ENCODE peak calls at places on chromosome 16, in seven cellular contexts. F is PC-3, N is fibroblast of lung, X is HepG2, D is GM23248, K is adipocyte, C is endothelial cell of umbilical vein. V is an unnamed sample.

GRCh38 chr16:58409316-58409973 is 17.2 kb downstream of the GINS3 start:
- DNase-seq in F (peak), N (peak), X (no peak), D (peak), K (peak), C (peak), V (no peak)

GRCh38 chr16:47713225-47713595 is 252.1 kb downstream of the PHKB start:
- DNase-seq in F (peak), N (peak), X (peak), D (peak), K (peak), C (peak), V (no peak)

GRCh38 chr16:29023279-29024278 is 38.7 kb downstream of the LAT start:
- DNase-seq in F (peak), N (no peak), X (no peak), D (peak), K (no peak), C (no peak), V (no peak)

GRCh38 chr16:66204761-66205160 is 161.7 kb upstream of the CDH5 start:
- DNase-seq in F (peak), N (peak), X (no peak), D (peak), K (peak), C (no peak), V (no peak)

GRCh38 chr16:27945233-27945975 is 118.1 kb downstream of the GSG1L start:
- DNase-seq in F (no peak), N (no peak), X (no peak), D (no peak), K (no peak), C (no peak), V (no peak)

GRCh38 chr16:80570106-80570478 is 29.3 kb downstream of the DYNLRB2 start:
- DNase-seq in F (peak), N (peak), X (no peak), D (no peak), K (no peak), C (peak), V (no peak)

GRCh38 chr16:15444264-15444663 is 9.9 kb downstream of the BMERB1 start:
- DNase-seq in F (no peak), N (no peak), X (no peak), D (no peak), K (no peak), C (no peak), V (no peak)

GRCh38 chr16:3908951-3909437 is 28.5 kb upstream of the CREBBP start:
- DNase-seq in F (no peak), N (no peak), X (peak), D (no peak), K (no peak), C (no peak), V (no peak)

GRCh38 chr16:85871756-85872155 is 27.2 kb upstream of the IRF8 start:
- DNase-seq in F (no peak), N (no peak), X (no peak), D (no peak), K (no peak), C (no peak), V (no peak)

GRCh38 chr16:11615756-11616447 is 29.2 kb upstream of the LITAF start:
- DNase-seq in F (no peak), N (no peak), X (peak), D (no peak), K (no peak), C (no peak), V (no peak)

GRCh38 chr16:48535831-48536599 is 74.0 kb downstream of the N4BP1 start:
- DNase-seq in F (no peak), N (peak), X (peak), D (peak), K (peak), C (no peak), V (peak)

GRCh38 chr16:12874135-12874534 is 27.3 kb upstream of the SHISA9 start:
- DNase-seq in F (peak), N (no peak), X (no peak), D (peak), K (peak), C (peak), V (no peak)

GRCh38 chr16:9148376-9149015 is 57.1 kb downstream of the HAPSTR1 start:
- DNase-seq in F (no peak), N (no peak), X (no peak), D (no peak), K (no peak), C (no peak), V (no peak)

GRCh38 chr16:9687737-9688319 is 494.4 kb downstream of the GRIN2A start:
- DNase-seq in F (no peak), N (no peak), X (no peak), D (no peak), K (no peak), C (no peak), V (no peak)

GRCh38 chr16:55955845-55956244 is 80.7 kb upstream of the CES5A start:
- DNase-seq in F (no peak), N (no peak), X (no peak), D (no peak), K (no peak), C (no peak), V (peak)

GRCh38 chr16:168424-168823 is 2.6 kb downstream of the HBM start:
- DNase-seq in F (no peak), N (no peak), X (no peak), D (no peak), K (no peak), C (no peak), V (peak)

GRCh38 chr16:70590722-70591438 is 55.5 kb upstream of the IL34 start:
- DNase-seq in F (no peak), N (no peak), X (no peak), D (no peak), K (no peak), C (no peak), V (peak)

GRCh38 chr16:29674188-29674587 is 4.8 kb upstream of the QPRT start:
- DNase-seq in F (no peak), N (peak), X (no peak), D (peak), K (peak), C (no peak), V (peak)

GRCh38 chr16:4345439-4346204 is 5.5 kb downstream of the PAM16 start:
- DNase-seq in F (no peak), N (no peak), X (peak), D (no peak), K (no peak), C (no peak), V (no peak)

GRCh38 chr16:50517450-50518252 is 30.5 kb upstream of the NKD1 start:
- DNase-seq in F (no peak), N (no peak), X (no peak), D (no peak), K (no peak), C (no peak), V (no peak)

GRCh38 chr16:64094992-64095579 is 1026.8 kb downstream of the CDH11 start:
- DNase-seq in F (peak), N (peak), X (no peak), D (peak), K (no peak), C (no peak), V (no peak)

GRCh38 chr16:64398795-64399194 is 723.1 kb downstream of the CDH11 start:
- DNase-seq in F (peak), N (no peak), X (no peak), D (peak), K (no peak), C (peak), V (no peak)

GRCh38 chr16:30893082-30893743 is 664 bp downstream of the BCL7C start:
- DNase-seq in F (no peak), N (no peak), X (no peak), D (peak), K (no peak), C (no peak), V (peak)

GRCh38 chr16:27437946-27438345 is 36.0 kb downstream of the IL21R start:
- DNase-seq in F (no peak), N (no peak), X (no peak), D (no peak), K (no peak), C (no peak), V (no peak)

GRCh38 chr16:74817851-74818250 is 43.2 kb upstream of the FA2H start:
- DNase-seq in F (no peak), N (no peak), X (no peak), D (no peak), K (no peak), C (no peak), V (no peak)

GRCh38 chr16:49542391-49542891 is 168.8 kb downstream of the C16orf78 start:
- DNase-seq in F (no peak), N (no peak), X (no peak), D (no peak), K (no peak), C (no peak), V (no peak)

GRCh38 chr16:72404299-72404698 is 232.3 kb upstream of the PMFBP1 start:
- DNase-seq in F (peak), N (no peak), X (no peak), D (peak), K (no peak), C (no peak), V (no peak)

GRCh38 chr16:83929811-83930555 is 23.1 kb upstream of the OSGIN1 start:
- DNase-seq in F (no peak), N (no peak), X (no peak), D (no peak), K (no peak), C (no peak), V (no peak)

GRCh38 chr16:69762843-69763556 is 868 bp downstream of the WWP2 start:
- DNase-seq in F (peak), N (peak), X (peak), D (peak), K (peak), C (peak), V (no peak)

GRCh38 chr16:9908613-9909012 is 273.6 kb downstream of the GRIN2A start:
- DNase-seq in F (no peak), N (no peak), X (no peak), D (no peak), K (no peak), C (no peak), V (peak)

GRCh38 chr16:85778873-85779272 is 20.5 kb downstream of the EMC8 start:
- DNase-seq in F (no peak), N (no peak), X (no peak), D (no peak), K (no peak), C (peak), V (peak)

GRCh38 chr16:47565454-47565853 is 104.3 kb downstream of the PHKB start:
- DNase-seq in F (peak), N (peak), X (no peak), D (peak), K (no peak), C (peak), V (no peak)

GRCh38 chr16:66886914-66887313 is 6.6 kb downstream of the PDP2 start:
- DNase-seq in F (no peak), N (no peak), X (no peak), D (no peak), K (peak), C (peak), V (no peak)

GRCh38 chr16:79272141-79272577 is 328.4 kb downstream of the MAF start:
- DNase-seq in F (no peak), N (no peak), X (no peak), D (no peak), K (no peak), C (no peak), V (no peak)

GRCh38 chr16:75263291-75263962 is 12.0 kb upstream of the BCAR1 start:
- DNase-seq in F (no peak), N (no peak), X (no peak), D (peak), K (no peak), C (no peak), V (no peak)

DNA sequence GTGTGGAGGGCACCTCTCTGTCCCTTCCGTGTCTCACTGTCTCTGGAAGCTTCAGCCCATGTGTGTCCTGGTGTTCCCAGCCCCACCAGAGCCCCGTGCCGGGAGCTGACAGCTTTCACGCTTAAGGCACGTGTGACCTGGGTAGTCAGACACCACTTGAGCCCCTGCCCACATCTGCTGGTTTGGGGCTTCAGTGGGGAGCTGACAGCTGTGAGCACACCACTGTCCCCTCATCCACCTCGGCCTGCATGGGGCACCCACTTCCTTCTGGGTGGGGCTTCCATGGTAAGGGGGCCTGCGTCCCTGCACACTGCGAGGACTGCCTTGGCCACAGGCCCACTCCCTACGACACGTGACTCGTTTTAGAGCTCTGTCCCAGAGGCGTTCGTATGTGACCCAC is 2.6 kb upstream of the TEDC2 start:
- DNase-seq in F (no peak), N (no peak), X (no peak), D (no peak), K (no peak), C (no peak), V (no peak)
- H3K9ac ChIP-seq in F (no peak), N (no peak), X (no peak), D (no peak), K (no peak), C (no peak), V (no peak)

DNA sequence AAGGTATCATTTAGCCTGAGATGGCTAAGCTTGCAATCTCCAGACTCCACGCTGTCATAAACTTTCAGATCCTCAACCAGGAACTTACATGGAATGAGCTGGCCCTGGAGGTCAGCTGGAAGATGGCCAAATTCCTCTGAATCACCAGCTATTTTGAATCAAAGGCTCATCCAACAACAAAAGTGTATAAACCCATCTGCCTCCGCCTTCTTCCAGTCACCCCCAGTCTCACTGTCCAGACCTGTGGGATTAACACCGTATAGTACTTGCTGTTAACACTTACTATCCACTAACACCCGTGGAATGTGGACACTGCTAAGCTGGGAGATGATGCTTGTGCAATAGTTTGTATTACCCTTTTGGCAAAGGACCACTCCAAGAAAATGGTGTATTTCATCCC is 1.9 kb upstream of the LCMT1 start:
- DNase-seq in F (peak), N (peak), X (peak), D (peak), K (peak), C (peak), V (no peak)
- H3K9ac ChIP-seq in F (no peak), N (no peak), X (no peak), D (peak), K (peak), C (no peak), V (no peak)

DNA sequence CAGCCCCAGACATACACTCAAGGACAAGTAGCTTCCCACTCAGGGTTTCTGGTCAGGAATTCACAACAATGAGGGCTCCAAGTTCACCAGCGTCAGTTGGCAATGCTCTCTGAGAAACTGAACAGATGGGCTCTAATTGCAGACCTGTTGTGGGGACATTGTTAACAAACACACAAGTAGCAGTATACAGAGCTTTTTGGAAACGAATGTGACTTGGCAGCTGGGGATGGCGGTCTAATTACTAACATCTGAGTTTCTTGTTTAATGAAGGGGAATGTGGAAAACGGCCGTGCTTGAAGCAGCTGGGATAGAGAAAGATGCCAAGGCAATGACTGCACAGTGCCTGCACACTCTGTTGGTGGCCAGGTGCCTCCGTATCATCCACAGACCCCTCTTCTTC is 316.1 kb upstream of the IRX3 start:
- DNase-seq in F (no peak), N (no peak), X (no peak), D (peak), K (no peak), C (no peak), V (no peak)
- H3K9ac ChIP-seq in F (no peak), N (no peak), X (no peak), D (no peak), K (no peak), C (no peak), V (no peak)

DNA sequence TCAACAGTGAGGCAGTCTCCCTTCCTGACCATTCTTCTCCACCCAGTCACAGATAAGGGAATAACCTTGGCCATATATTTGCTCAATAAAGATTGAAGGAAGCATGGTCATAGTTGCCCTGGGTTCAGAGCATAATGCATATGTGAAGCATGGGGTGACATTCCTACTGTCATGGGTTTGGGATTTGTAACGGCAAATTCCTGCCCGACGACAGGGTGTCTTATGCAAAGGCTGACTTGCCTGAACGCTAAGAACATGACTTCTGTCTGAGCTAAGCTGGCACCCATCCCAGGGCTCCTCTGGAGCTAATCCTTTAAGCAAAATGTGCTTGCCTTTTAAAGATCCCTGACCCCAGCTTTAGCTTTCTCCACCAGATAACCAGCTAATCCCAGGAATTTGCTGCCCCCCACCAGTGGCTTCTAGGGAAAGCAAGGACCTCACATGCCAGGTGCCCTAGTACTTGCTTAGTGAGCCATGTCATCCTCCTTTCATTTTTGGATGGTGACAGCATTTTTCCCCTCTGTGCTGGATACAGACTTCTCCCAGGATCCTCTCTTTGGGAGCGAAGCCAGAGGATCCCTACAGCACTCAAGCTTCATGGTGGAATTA is 11.7 kb downstream of the SLC7A6OS start:
- DNase-seq in F (peak), N (peak), X (peak), D (peak), K (peak), C (no peak), V (no peak)
- H3K9ac ChIP-seq in F (no peak), N (no peak), X (no peak), D (peak), K (peak), C (no peak), V (no peak)

DNA sequence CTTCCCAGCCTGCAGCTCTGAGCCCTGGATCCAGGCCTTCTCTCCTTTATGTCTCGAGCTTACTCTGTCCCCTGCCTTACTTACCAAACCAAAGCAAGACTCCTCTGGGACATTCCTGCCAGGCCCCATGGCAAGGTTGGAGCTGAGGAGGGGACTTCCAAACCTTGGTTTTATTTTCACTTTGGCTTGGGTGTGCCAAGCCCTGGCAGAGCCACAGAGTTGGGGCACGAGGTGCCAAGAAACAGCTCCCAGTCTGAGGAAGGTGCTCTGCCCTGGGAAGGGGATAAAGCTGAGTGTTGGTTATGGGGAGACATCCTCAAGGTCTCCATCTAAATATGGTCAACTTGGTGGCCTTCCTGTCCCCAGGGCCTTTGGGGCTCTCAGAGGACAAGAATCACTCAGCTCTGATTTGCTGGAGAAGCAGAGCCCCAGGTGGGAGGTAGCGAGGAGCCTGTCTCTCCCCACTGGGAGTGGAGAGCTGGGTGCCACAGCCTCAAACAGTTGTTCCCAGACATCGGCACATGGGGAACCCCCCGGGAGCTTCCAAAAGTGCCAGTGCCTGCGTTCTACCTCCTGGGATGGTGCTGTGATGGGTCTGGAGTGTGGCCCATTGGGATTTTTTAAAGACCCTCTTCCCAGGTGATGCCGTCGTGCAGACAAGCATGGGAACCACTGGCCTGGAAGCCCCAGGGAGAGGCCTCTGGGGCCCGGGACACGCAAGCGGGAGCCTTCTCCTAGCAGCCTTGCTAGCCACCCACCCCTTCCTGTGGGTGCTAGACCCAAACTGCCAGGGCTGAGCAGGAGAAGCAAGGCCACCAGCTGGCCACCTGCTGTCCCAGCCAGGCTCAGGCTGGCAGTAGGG is 10.3 kb downstream of the NLRC5 start:
- DNase-seq in F (no peak), N (no peak), X (no peak), D (no peak), K (no peak), C (no peak), V (no peak)
- H3K9ac ChIP-seq in F (no peak), N (peak), X (no peak), D (peak), K (peak), C (no peak), V (no peak)

DNA sequence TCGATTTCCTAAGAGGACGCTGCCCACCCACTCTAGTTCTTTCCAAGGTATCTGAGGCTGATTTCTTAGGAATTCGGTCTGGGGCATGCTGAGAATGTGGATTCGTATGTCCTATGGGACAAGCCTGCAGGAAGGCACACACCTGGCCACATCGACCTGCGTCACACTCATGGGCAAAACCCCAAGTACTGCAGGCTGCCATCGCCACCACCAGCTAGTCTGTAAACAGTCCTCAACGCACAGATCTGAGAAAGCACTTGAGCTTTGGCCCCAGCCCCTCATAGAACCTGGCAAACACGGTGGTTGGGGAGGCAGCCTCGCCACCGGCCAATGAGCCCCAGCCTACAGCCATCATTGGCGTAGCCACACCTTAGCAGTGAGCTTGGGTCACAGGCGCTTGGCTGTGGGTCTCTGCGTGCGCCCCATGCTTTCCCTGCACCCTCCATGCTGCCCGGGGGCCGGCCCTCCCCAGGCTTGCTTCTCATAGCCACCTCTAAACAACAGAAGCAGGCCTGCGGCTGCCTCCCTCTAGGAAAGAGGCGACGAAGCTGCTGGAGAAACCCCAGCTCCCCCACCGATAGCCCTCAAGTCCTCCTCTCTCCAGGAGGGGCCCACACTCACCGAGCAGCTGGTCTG is 75.1 kb downstream of the ZNF778 start:
- DNase-seq in F (no peak), N (no peak), X (peak), D (no peak), K (no peak), C (no peak), V (peak)
- H3K9ac ChIP-seq in F (no peak), N (no peak), X (no peak), D (no peak), K (no peak), C (no peak), V (no peak)

V was measured in kidney.